ENCODE peak calls at places on chromosome 1, in ten cellular contexts. W, I, R, F, C, U, S, J, Y and A are unnamed samples.

GRCh38 chr1:234495231-234495990 is 16.4 kb upstream of the TARBP1 start:
- DNase-seq in W (no peak), I (peak), R (no peak), F (no peak), C (peak), U (peak), S (peak), J (peak), Y (peak), A (peak)

GRCh38 chr1:113142791-113143190 is 69.8 kb downstream of the LRIG2 start:
- DNase-seq in W (no peak), I (no peak), R (no peak), F (no peak), C (peak), U (no peak), S (no peak), J (no peak), Y (peak), A (no peak)

GRCh38 chr1:205593967-205594366 is 37.8 kb downstream of the ELK4 start:
- DNase-seq in W (no peak), I (peak), R (no peak), F (no peak), C (no peak), U (no peak), S (no peak), J (no peak), Y (no peak), A (no peak)

GRCh38 chr1:2407166-2407990 is 5.0 kb downstream of the PEX10 start:
- DNase-seq in W (peak), I (no peak), R (no peak), F (no peak), C (no peak), U (no peak), S (no peak), J (no peak), Y (no peak), A (no peak)

GRCh38 chr1:28909198-28909597 is 5.2 kb upstream of the EPB41 start:
- DNase-seq in W (no peak), I (no peak), R (no peak), F (no peak), C (no peak), U (no peak), S (no peak), J (no peak), Y (no peak), A (no peak)

GRCh38 chr1:232057217-232057895 is 430.8 kb downstream of the DISC1 start:
- DNase-seq in W (no peak), I (no peak), R (no peak), F (no peak), C (no peak), U (no peak), S (no peak), J (no peak), Y (no peak), A (no peak)

GRCh38 chr1:109619655-109620395 is at the start of gene AMPD2:
- DNase-seq in W (peak), I (peak), R (peak), F (peak), C (peak), U (peak), S (peak), J (no peak), Y (peak), A (peak)

GRCh38 chr1:5734414-5734813 is 257.8 kb downstream of the NPHP4 start:
- DNase-seq in W (no peak), I (no peak), R (no peak), F (no peak), C (no peak), U (no peak), S (no peak), J (no peak), Y (no peak), A (no peak)

GRCh38 chr1:167617100-167617949 is 12.7 kb upstream of the RCSD1 start:
- DNase-seq in W (no peak), I (no peak), R (no peak), F (peak), C (peak), U (peak), S (peak), J (no peak), Y (peak), A (no peak)

GRCh38 chr1:186078245-186078644 is 296.8 kb downstream of the TPR start:
- DNase-seq in W (no peak), I (peak), R (no peak), F (no peak), C (peak), U (no peak), S (no peak), J (no peak), Y (no peak), A (no peak)

GRCh38 chr1:29746076-29746665 is 509.8 kb downstream of the PTPRU start:
- DNase-seq in W (no peak), I (no peak), R (peak), F (no peak), C (no peak), U (no peak), S (no peak), J (no peak), Y (no peak), A (no peak)

GRCh38 chr1:27521336-27522147 is 31.6 kb upstream of the WASF2 start:
- DNase-seq in W (no peak), I (no peak), R (peak), F (peak), C (no peak), U (no peak), S (no peak), J (no peak), Y (no peak), A (no peak)

GRCh38 chr1:228314315-228314657 is 92.3 kb downstream of the TRIM11 start:
- DNase-seq in W (peak), I (no peak), R (no peak), F (no peak), C (no peak), U (no peak), S (no peak), J (no peak), Y (no peak), A (no peak)

GRCh38 chr1:98323396-98323795 is 338.1 kb upstream of the SNX7 start:
- DNase-seq in W (no peak), I (no peak), R (no peak), F (no peak), C (no peak), U (peak), S (peak), J (peak), Y (peak), A (peak)

GRCh38 chr1:170871868-170872267 is 63.5 kb upstream of the MROH9 start:
- DNase-seq in W (no peak), I (no peak), R (no peak), F (no peak), C (no peak), U (no peak), S (no peak), J (no peak), Y (no peak), A (no peak)
- TF ChIP-seq CTCF in W (no peak), I (no peak), R (no peak), F (no peak), C (no peak), U (no peak), S (no peak), J (no peak), Y (no peak), A (no peak)

GRCh38 chr1:13748610-13749505 is 48.9 kb downstream of the PRDM2 start:
- DNase-seq in W (peak), I (peak), R (peak), F (peak), C (peak), U (peak), S (peak), J (peak), Y (peak), A (peak)
- TF ChIP-seq CTCF in W (no peak), I (peak), R (no peak), F (peak), C (no peak), U (peak), S (no peak), J (peak), Y (no peak), A (peak)

GRCh38 chr1:24966724-24967346 is 36.8 kb upstream of the RUNX3 start:
- DNase-seq in W (no peak), I (peak), R (no peak), F (no peak), C (peak), U (peak), S (peak), J (no peak), Y (peak), A (peak)
- TF ChIP-seq CTCF in W (no peak), I (no peak), R (no peak), F (no peak), C (no peak), U (no peak), S (no peak), J (no peak), Y (no peak), A (no peak)

GRCh38 chr1:190634134-190634533 is 156.5 kb upstream of the BRINP3 start:
- DNase-seq in W (no peak), I (no peak), R (no peak), F (no peak), C (no peak), U (no peak), S (no peak), J (no peak), Y (no peak), A (no peak)

DNA sequence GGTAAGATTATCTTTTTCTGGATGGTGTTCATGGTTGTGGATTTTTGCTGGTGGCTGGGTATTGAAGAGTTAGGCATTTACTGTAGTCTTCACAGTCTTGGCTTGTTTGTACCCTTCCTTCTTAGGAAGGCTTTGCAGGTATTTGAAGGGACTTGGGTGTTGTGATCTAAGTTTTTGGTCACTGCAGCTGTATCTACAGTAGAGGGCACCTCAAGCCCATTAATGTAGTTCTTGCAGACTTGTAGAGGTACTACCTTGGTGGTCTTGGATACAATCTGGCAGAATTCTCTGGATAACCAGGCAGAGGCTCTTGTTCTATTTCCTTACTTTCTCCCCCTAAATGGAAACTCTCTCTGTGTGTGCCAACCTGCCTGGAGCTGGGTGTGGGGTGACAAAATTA is 155.8 kb upstream of the BRINP3 start:
- DNase-seq in W (no peak), I (no peak), R (no peak), F (no peak), C (no peak), U (no peak), S (no peak), J (no peak), Y (no peak), A (no peak)
- TF ChIP-seq CTCF in W (no peak), I (peak), R (no peak), F (no peak), C (peak), U (no peak), S (no peak), J (no peak), Y (peak), A (no peak)

GRCh38 chr1:89941110-89941770 is 53.7 kb upstream of the ZNF326 start:
- DNase-seq in W (no peak), I (no peak), R (no peak), F (no peak), C (peak), U (no peak), S (peak), J (no peak), Y (no peak), A (no peak)
- TF ChIP-seq CTCF in W (no peak), I (no peak), R (no peak), F (no peak), C (no peak), U (no peak), S (no peak), J (no peak), Y (no peak), A (no peak)

DNA sequence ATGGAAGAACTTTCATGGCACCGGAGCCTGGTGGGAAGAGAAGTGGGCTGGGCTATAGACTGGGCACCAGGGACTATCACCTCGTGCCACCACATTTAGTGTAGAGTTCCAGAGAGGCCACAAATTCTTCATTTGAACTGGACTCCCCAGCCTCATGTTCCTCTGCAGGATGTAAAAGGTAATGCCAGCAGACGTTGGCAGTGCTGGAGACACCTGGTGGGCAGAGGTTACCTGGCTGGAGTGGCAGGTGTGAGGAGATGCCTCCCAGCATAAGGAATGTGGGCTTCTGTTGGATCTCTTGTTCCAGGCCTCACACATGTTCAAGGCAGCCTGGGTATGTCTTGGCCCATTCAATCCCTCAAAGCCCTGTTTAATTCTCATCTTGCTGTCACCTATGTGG is 35.2 kb downstream of the TEX35 start:
- DNase-seq in W (no peak), I (no peak), R (no peak), F (no peak), C (no peak), U (no peak), S (no peak), J (no peak), Y (no peak), A (no peak)
- TF ChIP-seq CTCF in W (no peak), I (no peak), R (no peak), F (no peak), C (no peak), U (no peak), S (no peak), J (no peak), Y (no peak), A (no peak)